ENCODE peak calls at places on chromosome 13, in ten cellular contexts. G is PC-3, V is epithelial cell of esophagus, M is ascending aorta, L is astrocyte of the cerebellum, I is astrocyte of the spinal cord, X is lower leg skin, R is cardiac fibroblast, Y is mucosa of descending colon, K is A549. J is an unnamed sample.

GRCh38 chr13:25130944-25131343 is 35.0 kb downstream of the PABPC3 start:
- DNase-seq in M (no peak), L (no peak), R (no peak), I (no peak), K (no peak), Y (no peak), X (no peak), G (no peak), V (no peak), J (no peak)

GRCh38 chr13:37072024-37072423 is 12.5 kb upstream of the SUPT20H start:
- DNase-seq in Y (no peak), L (no peak), R (no peak), K (no peak), X (no peak), V (no peak), I (no peak), M (no peak), G (no peak), J (no peak)

GRCh38 chr13:34577051-34577450 is 365.0 kb upstream of the NBEA start:
- DNase-seq in G (peak; percentile 8), M (no peak), L (peak; percentile 4), Y (no peak), I (peak; percentile 30), K (no peak), X (no peak), V (peak; percentile 34), R (peak; percentile 37), J (no peak)

GRCh38 chr13:28046981-28047380 is 53.4 kb downstream of the FLT3 start:
- DNase-seq in M (no peak), G (no peak), X (no peak), K (peak; percentile 26), V (no peak), I (peak; percentile 53), Y (no peak), L (no peak), R (no peak), J (no peak)

GRCh38 chr13:30774214-30774730 is 38.9 kb downstream of the ALOX5AP start:
- DNase-seq in V (no peak), G (no peak), Y (no peak), R (no peak), K (no peak), X (no peak), M (no peak), I (no peak), L (no peak), J (no peak)

GRCh38 chr13:100751826-100752225 is 77.2 kb upstream of the TMTC4 start:
- DNase-seq in K (no peak), V (no peak), Y (no peak), L (no peak), G (no peak), X (no peak), I (no peak), M (no peak), R (no peak), J (no peak)

GRCh38 chr13:38735655-38736440 is 49.0 kb downstream of the FREM2 start:
- DNase-seq in G (no peak), M (no peak), X (no peak), I (no peak), Y (no peak), L (no peak), K (no peak), R (no peak), V (no peak), J (no peak)

GRCh38 chr13:24627090-24627714 is 53.0 kb upstream of the ATP12A start:
- DNase-seq in L (no peak), V (peak; percentile 35), K (peak; percentile 10), R (peak; percentile 10), X (peak; percentile 79), Y (peak; percentile 68), I (no peak), G (peak; percentile 54), M (no peak), J (no peak)

GRCh38 chr13:93810264-93810663 is 583.7 kb downstream of the GPC6 start:
- DNase-seq in L (no peak), V (no peak), K (no peak), Y (no peak), G (no peak), R (no peak), M (no peak), I (no peak), X (no peak), J (no peak)

GRCh38 chr13:99196466-99197256 is 4.0 kb upstream of the UBAC2 start:
- DNase-seq in K (no peak), R (no peak), Y (no peak), V (peak; percentile 66), L (no peak), G (peak; percentile 74), I (peak; percentile 13), X (no peak), M (no peak), J (peak; percentile 89)

GRCh38 chr13:30114586-30115256 is 192.6 kb downstream of the KATNAL1 start:
- DNase-seq in L (peak; percentile 49), M (peak; percentile 95), V (peak; percentile 90), G (peak; percentile 87), I (peak; percentile 79), K (peak; percentile 80), Y (peak; percentile 98), X (peak; percentile 98), R (peak; percentile 78), J (peak; percentile 85)

GRCh38 chr13:93320942-93321341 is 94.3 kb downstream of the GPC6 start:
- DNase-seq in G (no peak), R (peak; percentile 27), K (no peak), M (no peak), X (no peak), V (peak; percentile 32), Y (no peak), I (peak; percentile 10), L (no peak), J (no peak)

GRCh38 chr13:100836696-100837095 is 162.1 kb upstream of the TMTC4 start:
- DNase-seq in Y (no peak), L (no peak), X (no peak), K (no peak), I (peak; percentile 46), R (no peak), M (no peak), G (peak; percentile 84), V (no peak), J (no peak)

GRCh38 chr13:24654741-24655140 is 25.5 kb upstream of the ATP12A start:
- DNase-seq in R (peak; percentile 38), K (no peak), G (no peak), Y (no peak), M (no peak), L (no peak), X (peak; percentile 34), V (no peak), I (no peak), J (no peak)

GRCh38 chr13:31896427-31896826 is 135.1 kb upstream of the FRY start:
- DNase-seq in L (peak; percentile 36), K (no peak), Y (no peak), V (no peak), M (peak; percentile 74), R (peak; percentile 76), X (no peak), I (peak; percentile 89), G (no peak), J (no peak)

GRCh38 chr13:78319101-78319627 is 284.2 kb downstream of the POU4F1 start:
- DNase-seq in G (no peak), Y (no peak), M (no peak), L (no peak), K (no peak), R (no peak), I (no peak), X (no peak), V (peak; percentile 42), J (no peak)

GRCh38 chr13:92896842-92897241 is 329.8 kb upstream of the GPC6 start:
- DNase-seq in K (peak; percentile 5), G (peak; percentile 63), L (peak; percentile 8), V (peak; percentile 66), X (no peak), R (peak; percentile 57), M (no peak), I (peak; percentile 25), Y (no peak), J (no peak)

GRCh38 chr13:73599232-73600128 is 534.7 kb downstream of the KLF12 start:
- DNase-seq in R (no peak), M (no peak), L (no peak), G (peak; percentile 75), Y (no peak), K (no peak), X (no peak), I (no peak), V (peak; percentile 86), J (no peak)

GRCh38 chr13:45205124-45205523 is 4.3 kb upstream of the KCTD4 start:
- DNase-seq in G (no peak), I (no peak), L (no peak), M (no peak), R (no peak), Y (no peak), V (no peak), K (no peak), X (no peak), J (no peak)

GRCh38 chr13:75876371-75877050 is 240.4 kb downstream of the LMO7 start:
- DNase-seq in K (peak; percentile 65), I (peak; percentile 68), M (peak; percentile 75), Y (peak; percentile 68), X (no peak), R (peak; percentile 79), L (peak; percentile 43), G (peak; percentile 72), V (peak; percentile 72), J (peak; percentile 47)
- H3K4me3 ChIP-seq in K (no peak overlapping the region), I (no peak overlapping the region), M (no peak overlapping the region), Y (no peak overlapping the region), X (no peak overlapping the region), R (no peak overlapping the region), L (no peak overlapping the region), G (no peak overlapping the region), V (no peak overlapping the region), J (no peak overlapping the region)

GRCh38 chr13:23432589-23432988 is 913 bp downstream of the SACS start:
- DNase-seq in Y (no peak), X (no peak), K (no peak), V (no peak), G (no peak), I (peak; percentile 16), M (no peak), R (no peak), L (no peak), J (no peak)
- H3K4me3 ChIP-seq in Y (no peak overlapping the region), X (no peak overlapping the region), K (peak overlapping the region; percentile 86), V (no peak overlapping the region), G (peak overlapping the region; percentile 76), I (peak overlapping the region; percentile 63), M (peak overlapping the region; percentile 71), R (peak overlapping the region; percentile 74), L (peak overlapping the region; percentile 77), J (no peak overlapping the region)

DNA sequence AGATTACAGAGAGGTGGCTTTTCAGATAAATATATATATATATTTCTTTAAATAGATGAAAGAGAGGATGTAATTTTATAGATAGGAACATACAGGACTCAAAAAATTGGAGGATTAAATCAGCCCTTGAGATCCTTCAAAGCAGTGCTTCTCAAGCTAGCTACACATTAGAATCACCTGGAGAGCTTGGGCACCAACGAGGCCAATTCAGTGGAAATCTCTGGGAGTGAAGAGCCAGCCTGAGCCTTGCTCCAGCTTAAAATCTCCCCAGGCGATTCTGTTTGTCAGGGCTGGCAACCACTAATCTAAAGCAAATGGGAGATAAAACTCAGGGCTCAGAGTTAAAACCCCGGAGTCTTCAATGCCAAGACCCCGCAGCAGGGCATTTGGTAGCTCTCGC is 15.0 kb upstream of the CLN5 start:
- DNase-seq in I (no peak), G (no peak), M (no peak), X (no peak), K (no peak), R (no peak), L (no peak), V (no peak), Y (no peak), J (no peak)
- H3K4me3 ChIP-seq in I (no peak overlapping the region), G (no peak overlapping the region), M (no peak overlapping the region), X (no peak overlapping the region), K (no peak overlapping the region), R (no peak overlapping the region), L (no peak overlapping the region), V (no peak overlapping the region), Y (no peak overlapping the region), J (no peak overlapping the region)

GRCh38 chr13:75637101-75637774 is 1.1 kb downstream of the LMO7 start:
- DNase-seq in M (no peak), X (no peak), Y (no peak), R (no peak), I (peak; percentile 36), K (no peak), V (no peak), G (no peak), L (no peak), J (no peak)
- H3K4me3 ChIP-seq in M (peak overlapping the region; percentile 87), X (peak overlapping the region; percentile 38), Y (no peak overlapping the region), R (peak overlapping the region; percentile 88), I (peak overlapping the region; percentile 94), K (peak overlapping the region; percentile 59), V (peak overlapping the region; percentile 60), G (peak overlapping the region; percentile 90), L (peak overlapping the region; percentile 91), J (peak overlapping the region; percentile 83)